ENCODE peak calls at places on chromosome 17, in five cellular contexts. F, Y, E, U and A are unnamed samples.

GRCh38 chr17:8966926-8967325 is 1.4 kb upstream of the PIK3R5 start:
- DNase-seq in E (no peak), U (no peak), Y (no peak), F (no peak), A (no peak)

GRCh38 chr17:72477529-72477928 is 356.7 kb downstream of the SOX9 start:
- DNase-seq in Y (no peak), F (no peak), E (no peak), U (peak; percentile 81), A (no peak)

GRCh38 chr17:12966413-12966812 is 51.4 kb downstream of the ELAC2 start:
- DNase-seq in Y (no peak), F (no peak), U (no peak), E (no peak), A (no peak)

GRCh38 chr17:6365187-6365943 is 69.6 kb downstream of the AIPL1 start:
- DNase-seq in Y (peak; percentile 87), U (no peak), E (peak; percentile 33), F (no peak), A (no peak)

GRCh38 chr17:34499576-34499975 is 79.8 kb upstream of the TMEM132E start:
- DNase-seq in F (no peak), U (no peak), Y (no peak), E (peak; percentile 29), A (peak; percentile 3)

GRCh38 chr17:64984776-64985521 is 65.7 kb upstream of the LRRC37A3 start:
- DNase-seq in F (peak; percentile 54), Y (peak; percentile 29), U (no peak), E (peak; percentile 45), A (no peak)

GRCh38 chr17:10463402-10463801 is 6.0 kb downstream of the MYH4 start:
- DNase-seq in E (no peak), F (no peak), Y (no peak), U (no peak), A (no peak)

GRCh38 chr17:33055746-33056145 is 64.1 kb downstream of the SPACA3 start:
- DNase-seq in U (no peak), E (no peak), Y (no peak), F (no peak), A (no peak)

GRCh38 chr17:67366193-67367157 is at the start of gene PSMD12:
- DNase-seq in F (peak; percentile 89), U (peak; percentile 93), E (peak; percentile 94), Y (peak; percentile 78), A (no peak)

GRCh38 chr17:79843475-79843916 is 4.3 kb upstream of the CBX4 start:
- DNase-seq in E (no peak), U (peak; percentile 33), Y (no peak), F (no peak), A (no peak)

GRCh38 chr17:29585080-29585751 is 4.2 kb downstream of the GIT1 start:
- DNase-seq in U (no peak), E (peak; percentile 45), Y (peak; percentile 10), F (no peak), A (no peak)
- TF ChIP-seq CTCF in U (no peak), E (peak; percentile 38), Y (no peak), F (peak; percentile 35), A (peak; percentile 36)

GRCh38 chr17:1651559-1651844 is 1.8 kb upstream of the RILP start:
- DNase-seq in E (no peak), F (no peak), Y (no peak), U (no peak), A (no peak)
- TF ChIP-seq CTCF in E (no peak), F (no peak), Y (no peak), U (no peak), A (no peak)

GRCh38 chr17:38915639-38915995 is 9.8 kb upstream of the LASP1NB start:
- DNase-seq in U (no peak), Y (no peak), F (no peak), E (no peak), A (no peak)
- TF ChIP-seq CTCF in U (no peak), Y (no peak), F (no peak), E (no peak), A (no peak)

GRCh38 chr17:17120716-17121115 is 78.5 kb downstream of the MPRIP start:
- DNase-seq in E (peak; percentile 50), U (no peak), Y (no peak), F (no peak), A (no peak)
- TF ChIP-seq CTCF in E (no peak), U (no peak), Y (no peak), F (no peak), A (no peak)

GRCh38 chr17:46874906-46875305 is 23.5 kb downstream of the WNT9B start:
- DNase-seq in F (no peak), U (no peak), E (no peak), Y (no peak), A (no peak)
- TF ChIP-seq CTCF in F (no peak), U (no peak), E (no peak), Y (no peak), A (no peak)

GRCh38 chr17:18182190-18182977 is 1.2 kb upstream of the ALKBH5 start:
- DNase-seq in E (peak; percentile 37), F (no peak), Y (no peak), U (peak; percentile 79), A (no peak)

GRCh38 chr17:18185391-18185790 is 1.8 kb downstream of the ALKBH5 start:
- DNase-seq in U (no peak), E (peak; percentile 56), F (no peak), Y (peak; percentile 45), A (no peak)

GRCh38 chr17:18182978-18183333 is 672 bp upstream of the ALKBH5 start:
- DNase-seq in Y (no peak), F (peak; percentile 80), U (peak; percentile 79), E (peak; percentile 90), A (no peak)

GRCh38 chr17:18184143-18185007 is 747 bp downstream of the ALKBH5 start:
- DNase-seq in U (peak; percentile 55), Y (peak; percentile 35), F (peak; percentile 56), E (peak; percentile 38), A (no peak)

GRCh38 chr17:18183334-18184142 is at the start of gene ALKBH5:
- DNase-seq in E (peak; percentile 100), Y (peak; percentile 100), F (peak; percentile 96), U (peak; percentile 97), A (peak; percentile 96)
- TF ChIP-seq CTCF in E (peak; percentile 17), Y (peak; percentile 24), F (peak; percentile 29), U (no peak), A (peak; percentile 26)

GRCh38 chr17:16286947-16287562 is 66.2 kb downstream of the CENPV start:
- DNase-seq in U (no peak), F (no peak), Y (no peak), E (peak; percentile 73), A (no peak)
- TF ChIP-seq CTCF in U (no peak), F (no peak), Y (no peak), E (peak; percentile 45), A (no peak)